ENCODE peak calls at places on chromosomes 11 and 22, in four cellular contexts. One of them, this sample, is unnamed.

GRCh38 chr22:39215430-39216142 is 29.2 kb downstream of the PDGFB start:
- DNase-seq in WTC11: peak; percentile 58
- DNase-seq in H1: no peak
- DNase-seq in SK-N-SH: no peak
- DNase-seq in this sample: peak; percentile 50

GRCh38 chr11:1153105-1153950 is 4.4 kb upstream of the MUC5AC start:
- DNase-seq in H1: no peak
- DNase-seq in WTC11: no peak
- DNase-seq in SK-N-SH: peak; percentile 28
- DNase-seq in this sample: no peak

GRCh38 chr22:47124451-47124881 is 362.0 kb downstream of the TBC1D22A start:
- DNase-seq in WTC11: no peak
- DNase-seq in H1: no peak
- DNase-seq in SK-N-SH: no peak
- DNase-seq in this sample: no peak

GRCh38 chr11:10087621-10088225 is 206.3 kb downstream of the SBF2 start:
- DNase-seq in H1: no peak
- DNase-seq in WTC11: no peak
- DNase-seq in SK-N-SH: no peak
- DNase-seq in this sample: no peak

GRCh38 chr11:16784671-16785070 is 46.2 kb downstream of the C11orf58 start:
- DNase-seq in SK-N-SH: no peak
- DNase-seq in H1: no peak
- DNase-seq in WTC11: no peak
- DNase-seq in this sample: no peak

GRCh38 chr11:16605440-16605970 is 132.9 kb upstream of the C11orf58 start:
- DNase-seq in WTC11: peak; percentile 60
- DNase-seq in SK-N-SH: peak; percentile 58
- DNase-seq in H1: no peak
- DNase-seq in this sample: peak; percentile 36

GRCh38 chr11:32963721-32964120 is 52.0 kb upstream of the DEPDC7 start:
- DNase-seq in H1: no peak
- DNase-seq in SK-N-SH: no peak
- DNase-seq in WTC11: no peak
- DNase-seq in this sample: no peak

GRCh38 chr22:17105143-17106129 is 15.7 kb downstream of the TMEM121B start:
- DNase-seq in SK-N-SH: no peak
- DNase-seq in H1: no peak
- DNase-seq in WTC11: no peak
- DNase-seq in this sample: no peak

GRCh38 chr11:111157571-111157970 is 88.0 kb upstream of the POU2AF2 start:
- DNase-seq in H1: no peak
- DNase-seq in SK-N-SH: no peak
- DNase-seq in WTC11: no peak
- DNase-seq in this sample: no peak

GRCh38 chr11:44559207-44559943 is 6.1 kb upstream of the CD82 start:
- DNase-seq in H1: peak; percentile 44
- DNase-seq in WTC11: peak; percentile 71
- DNase-seq in SK-N-SH: no peak
- DNase-seq in this sample: no peak

GRCh38 chr11:75107187-75107586 is 10.5 kb upstream of the OR2AT4 start:
- DNase-seq in WTC11: no peak
- DNase-seq in H1: no peak
- DNase-seq in SK-N-SH: no peak
- DNase-seq in this sample: peak; percentile 64

GRCh38 chr22:22408731-22409696 is 99.5 kb downstream of the ZNF280B start:
- DNase-seq in WTC11: peak; percentile 51
- DNase-seq in SK-N-SH: peak; percentile 44
- DNase-seq in H1: no peak
- DNase-seq in this sample: peak; percentile 86

GRCh38 chr11:26254378-26254777 is 77.6 kb upstream of the ANO3 start:
- DNase-seq in SK-N-SH: no peak
- DNase-seq in WTC11: no peak
- DNase-seq in H1: no peak
- DNase-seq in this sample: no peak

GRCh38 chr22:19128946-19129727 is 2.0 kb upstream of the TSSK2 start:
- DNase-seq in H1: no peak
- DNase-seq in SK-N-SH: no peak
- DNase-seq in WTC11: no peak
- DNase-seq in this sample: no peak

GRCh38 chr11:84963240-84963639 is 663.9 kb downstream of the DLG2 start:
- DNase-seq in WTC11: no peak
- DNase-seq in H1: no peak
- DNase-seq in SK-N-SH: no peak
- DNase-seq in this sample: no peak

GRCh38 chr11:8071616-8072581 is 9.1 kb upstream of the TUB start:
- DNase-seq in WTC11: no peak
- DNase-seq in H1: no peak
- DNase-seq in SK-N-SH: no peak
- DNase-seq in this sample: no peak

GRCh38 chr22:30562391-30562790 is 12.1 kb downstream of the GAL3ST1 start:
- DNase-seq in SK-N-SH: no peak
- DNase-seq in WTC11: no peak
- DNase-seq in H1: no peak
- DNase-seq in this sample: no peak

GRCh38 chr11:64146036-64146943 is 19.6 kb downstream of the MACROD1 start:
- DNase-seq in WTC11: peak; percentile 85
- DNase-seq in SK-N-SH: peak; percentile 87
- DNase-seq in H1: peak; percentile 69
- DNase-seq in this sample: peak; percentile 87

GRCh38 chr11:73565804-73566203 is 32.1 kb downstream of the FAM168A start:
- DNase-seq in WTC11: no peak
- DNase-seq in H1: no peak
- DNase-seq in SK-N-SH: no peak
- DNase-seq in this sample: no peak

GRCh38 chr11:88327061-88327460 is 10.5 kb downstream of the CTSC start:
- DNase-seq in H1: no peak
- DNase-seq in WTC11: no peak
- DNase-seq in SK-N-SH: no peak
- DNase-seq in this sample: no peak

GRCh38 chr11:17978553-17979287 is 34.1 kb downstream of the SERGEF start:
- DNase-seq in WTC11: peak; percentile 73
- DNase-seq in SK-N-SH: peak; percentile 61
- DNase-seq in H1: no peak
- DNase-seq in this sample: peak; percentile 52

GRCh38 chr22:39543095-39543494 is 10.5 kb upstream of the RPS19BP1 start:
- DNase-seq in H1: no peak
- DNase-seq in SK-N-SH: peak; percentile 72
- DNase-seq in WTC11: peak; percentile 74
- DNase-seq in this sample: peak; percentile 36

GRCh38 chr11:12686246-12687060 is 12.2 kb downstream of the TEAD1 start:
- DNase-seq in SK-N-SH: no peak
- DNase-seq in H1: no peak
- DNase-seq in WTC11: no peak
- DNase-seq in this sample: no peak

GRCh38 chr22:32693102-32693501 is 108.4 kb upstream of the TIMP3 start:
- DNase-seq in SK-N-SH: no peak
- DNase-seq in H1: no peak
- DNase-seq in WTC11: no peak
- DNase-seq in this sample: peak; percentile 14

GRCh38 chr11:41003339-41003992 is 456.0 kb downstream of the LRRC4C start:
- DNase-seq in SK-N-SH: no peak
- DNase-seq in H1: no peak
- DNase-seq in WTC11: no peak
- DNase-seq in this sample: no peak

GRCh38 chr11:22634897-22635629 is 9.4 kb upstream of the FANCF start:
- DNase-seq in H1: no peak
- DNase-seq in WTC11: peak; percentile 33
- DNase-seq in SK-N-SH: no peak
- DNase-seq in this sample: no peak

GRCh38 chr11:117803896-117804295 is 6.9 kb upstream of the DSCAML1 start:
- DNase-seq in WTC11: no peak
- DNase-seq in H1: no peak
- DNase-seq in SK-N-SH: no peak
- DNase-seq in this sample: no peak

GRCh38 chr11:128690746-128691091 is 3.2 kb upstream of the FLI1 start:
- DNase-seq in H1: no peak
- DNase-seq in WTC11: no peak
- DNase-seq in SK-N-SH: no peak
- DNase-seq in this sample: no peak

GRCh38 chr11:17206448-17206847 is 1.3 kb downstream of the PIK3C2A start:
- DNase-seq in SK-N-SH: no peak
- DNase-seq in H1: no peak
- DNase-seq in WTC11: no peak
- DNase-seq in this sample: no peak

GRCh38 chr22:27450448-27450847 is 351.1 kb downstream of the MN1 start:
- DNase-seq in SK-N-SH: no peak
- DNase-seq in H1: no peak
- DNase-seq in WTC11: no peak
- DNase-seq in this sample: no peak

GRCh38 chr11:134119094-134119493 is 50.2 kb downstream of the JAM3 start:
- DNase-seq in SK-N-SH: no peak
- DNase-seq in H1: no peak
- DNase-seq in WTC11: no peak
- DNase-seq in this sample: no peak

GRCh38 chr11:88100161-88100560 is 75.1 kb downstream of the RAB38 start:
- DNase-seq in H1: no peak
- DNase-seq in WTC11: no peak
- DNase-seq in SK-N-SH: no peak
- DNase-seq in this sample: no peak

DNA sequence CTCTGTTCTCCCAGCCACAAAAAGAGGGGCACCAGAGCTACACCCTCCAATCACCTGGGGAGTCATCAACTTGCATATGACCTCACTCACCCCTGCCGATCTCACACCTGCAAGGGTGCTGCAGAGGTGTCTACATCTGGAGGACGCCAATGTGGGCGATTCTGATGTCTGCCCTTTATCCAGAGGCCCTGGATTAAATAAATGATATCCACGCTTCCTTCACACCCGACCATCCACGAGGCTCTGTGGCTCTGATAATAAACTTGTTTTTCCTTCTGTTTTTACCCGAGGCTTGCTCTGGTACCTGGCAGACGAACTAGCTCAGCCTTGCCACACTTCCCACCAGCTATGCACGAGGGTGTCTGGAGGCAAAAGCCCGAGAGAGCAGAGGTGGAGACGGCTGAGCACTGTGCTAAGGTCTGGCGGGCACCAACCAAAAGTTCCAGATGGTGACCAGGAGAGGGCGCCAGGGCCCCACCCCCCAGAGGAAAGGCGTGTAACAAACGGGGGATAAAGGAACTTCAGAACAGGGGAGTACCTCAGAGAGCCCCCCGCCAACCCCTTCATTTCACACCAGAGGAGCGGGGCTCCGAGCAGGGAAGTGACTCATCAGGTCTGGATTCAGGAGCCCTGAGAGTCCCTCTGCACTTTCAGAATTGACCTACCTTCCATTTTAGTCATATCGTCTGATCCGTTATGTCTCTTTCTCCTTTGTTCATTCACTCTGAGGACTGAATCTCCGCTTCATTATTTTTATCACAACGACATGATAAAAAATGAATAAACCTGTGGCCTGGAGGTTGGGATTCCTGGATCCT is 13.5 kb downstream of the SCN3B start:
- DNase-seq in WTC11: peak; percentile 77
- DNase-seq in H1: no peak
- DNase-seq in SK-N-SH: peak; percentile 81
- DNase-seq in this sample: peak; percentile 70
- TF ChIP-seq TEAD4 in WTC11: no peak
- TF ChIP-seq TEAD4 in H1: no peak
- TF ChIP-seq TEAD4 in SK-N-SH: no peak
- TF ChIP-seq TEAD4 in this sample: no peak

DNA sequence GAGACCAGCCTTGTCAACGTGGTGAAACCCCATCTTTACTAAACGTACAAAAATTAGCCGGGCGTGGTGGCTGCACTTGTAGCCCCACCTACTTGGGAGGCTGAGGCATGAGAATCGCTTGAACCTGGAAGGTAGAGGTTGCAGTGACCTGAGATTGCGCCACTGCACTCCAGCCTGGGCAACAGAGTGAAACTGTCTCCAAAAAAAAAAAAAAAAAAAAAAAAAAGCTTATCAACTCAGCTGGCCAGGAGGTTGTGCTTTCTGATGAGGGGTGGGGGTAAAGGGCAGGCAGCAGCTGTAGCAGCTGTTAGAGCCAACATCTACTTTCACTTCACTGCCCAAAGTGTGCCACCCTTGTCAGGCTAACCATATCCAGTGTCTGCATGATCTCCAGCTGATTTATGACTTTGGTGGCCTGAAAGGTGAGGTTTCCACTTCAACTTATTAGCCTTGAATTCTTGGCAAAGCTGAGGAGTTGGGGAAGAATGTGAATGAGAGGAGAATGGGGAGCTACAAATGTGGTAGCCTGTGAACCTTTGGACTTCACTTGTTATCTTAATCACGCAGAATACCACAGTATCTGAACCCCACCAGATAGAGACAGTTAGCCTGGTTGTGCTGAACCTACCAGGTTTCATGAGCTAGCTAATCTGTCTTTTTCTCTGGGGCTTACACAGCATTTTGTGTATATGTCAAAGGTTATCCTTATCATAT is 19.6 kb downstream of the RNF121 start:
- DNase-seq in WTC11: no peak
- DNase-seq in SK-N-SH: no peak
- DNase-seq in H1: no peak
- DNase-seq in this sample: peak; percentile 52
- TF ChIP-seq TEAD4 in WTC11: no peak
- TF ChIP-seq TEAD4 in SK-N-SH: no peak
- TF ChIP-seq TEAD4 in H1: no peak
- TF ChIP-seq TEAD4 in this sample: no peak

GRCh38 chr11:106162190-106162589 is 84.7 kb downstream of the AASDHPPT start:
- DNase-seq in H1: no peak
- DNase-seq in WTC11: no peak
- DNase-seq in SK-N-SH: no peak
- DNase-seq in this sample: no peak
- TF ChIP-seq TEAD4 in H1: no peak
- TF ChIP-seq TEAD4 in WTC11: no peak
- TF ChIP-seq TEAD4 in SK-N-SH: no peak
- TF ChIP-seq TEAD4 in this sample: no peak

GRCh38 chr11:62896049-62896448 is 15.4 kb downstream of the SLC3A2 start:
- DNase-seq in H1: no peak
- DNase-seq in SK-N-SH: no peak
- DNase-seq in WTC11: no peak
- DNase-seq in this sample: no peak

GRCh38 chr11:62898027-62898426 is 17.3 kb downstream of the SLC3A2 start:
- DNase-seq in WTC11: no peak
- DNase-seq in H1: no peak
- DNase-seq in SK-N-SH: no peak
- DNase-seq in this sample: no peak

GRCh38 chr11:62889484-62890437 is 9.1 kb downstream of the SLC3A2 start:
- DNase-seq in WTC11: no peak
- DNase-seq in SK-N-SH: no peak
- DNase-seq in H1: no peak
- DNase-seq in this sample: peak; percentile 36

GRCh38 chr11:62892077-62892922 is 11.6 kb downstream of the SLC3A2 start:
- DNase-seq in WTC11: no peak
- DNase-seq in H1: no peak
- DNase-seq in SK-N-SH: no peak
- DNase-seq in this sample: peak; percentile 32

GRCh38 chr11:62895501-62895900 is 14.8 kb downstream of the SLC3A2 start:
- DNase-seq in WTC11: no peak
- DNase-seq in SK-N-SH: no peak
- DNase-seq in H1: no peak
- DNase-seq in this sample: no peak
- TF ChIP-seq TEAD4 in WTC11: no peak
- TF ChIP-seq TEAD4 in SK-N-SH: no peak
- TF ChIP-seq TEAD4 in H1: no peak
- TF ChIP-seq TEAD4 in this sample: no peak

GRCh38 chr11:92276773-92277172 is 52.2 kb downstream of the FAT3 start:
- DNase-seq in SK-N-SH: no peak
- DNase-seq in H1: no peak
- DNase-seq in WTC11: no peak
- DNase-seq in this sample: no peak
- TF ChIP-seq TEAD4 in SK-N-SH: no peak
- TF ChIP-seq TEAD4 in H1: no peak
- TF ChIP-seq TEAD4 in WTC11: no peak
- TF ChIP-seq TEAD4 in this sample: no peak

This sample was measured in K562.